ENCODE peak calls at places on chromosomes 6 and 20, in four cellular contexts. Z is HepG2, R is GM12878, H is H1. U is an unnamed sample.

GRCh38 chr6:159007510-159007909 is 7.5 kb upstream of the RSPH3 start:
- DNase-seq in Z (no peak), R (no peak), H (no peak), U (no peak)

GRCh38 chr6:31954511-31954910 is 4.3 kb downstream of the NELFE start:
- DNase-seq in Z (no peak), R (no peak), H (no peak), U (no peak)

GRCh38 chr20:560680-561079 is 17.1 kb upstream of the CSNK2A1 start:
- DNase-seq in Z (no peak), R (no peak), H (no peak), U (no peak)

GRCh38 chr6:89974776-89975175 is 80.5 kb downstream of the GJA10 start:
- DNase-seq in Z (no peak), R (no peak), H (no peak), U (no peak)

GRCh38 chr20:57189713-57190112 is 76.7 kb downstream of the BMP7 start:
- DNase-seq in Z (no peak), R (no peak), H (no peak), U (no peak)

GRCh38 chr6:116055513-116055912 is 5.2 kb downstream of the FRK start:
- DNase-seq in Z (no peak), R (no peak), H (no peak), U (no peak)

GRCh38 chr6:27545271-27546046 is 72.6 kb upstream of the ZNF184 start:
- DNase-seq in Z (peak), R (peak), H (peak), U (peak)

GRCh38 chr6:89597988-89598387 is 40.6 kb downstream of the LYRM2 start:
- DNase-seq in Z (peak), R (no peak), H (no peak), U (no peak)

GRCh38 chr6:8321671-8322404 is 113.5 kb downstream of the SLC35B3 start:
- DNase-seq in Z (no peak), R (no peak), H (no peak), U (no peak)

GRCh38 chr6:89567635-89568390 is 70.7 kb downstream of the LYRM2 start:
- DNase-seq in Z (peak), R (no peak), H (no peak), U (no peak)

GRCh38 chr6:170290306-170291128 is at the start of gene DLL1:
- DNase-seq in Z (no peak), R (no peak), H (no peak), U (no peak)

GRCh38 chr6:125868252-125868651 is 77.5 kb downstream of the NCOA7 start:
- DNase-seq in Z (no peak), R (no peak), H (no peak), U (no peak)
- TF ChIP-seq TAF1 in Z (no peak), R (no peak), H (no peak), U (no peak)

GRCh38 chr6:46652603-46653438 is at the start of the genes CYP39A1 and SLC25A27:
- DNase-seq in Z (peak), R (no peak), H (peak), U (peak)

GRCh38 chr6:46657642-46658041 is 4.9 kb downstream of the SLC25A27 start:
- DNase-seq in Z (no peak), R (no peak), H (no peak), U (no peak)

GRCh38 chr6:46652232-46652602 is 401 bp downstream of the CYP39A1 start:
- DNase-seq in Z (no peak), R (no peak), H (no peak), U (no peak)

GRCh38 chr6:46653439-46653942 is 716 bp downstream of the SLC25A27 start:
- DNase-seq in Z (no peak), R (no peak), H (no peak), U (no peak)

DNA sequence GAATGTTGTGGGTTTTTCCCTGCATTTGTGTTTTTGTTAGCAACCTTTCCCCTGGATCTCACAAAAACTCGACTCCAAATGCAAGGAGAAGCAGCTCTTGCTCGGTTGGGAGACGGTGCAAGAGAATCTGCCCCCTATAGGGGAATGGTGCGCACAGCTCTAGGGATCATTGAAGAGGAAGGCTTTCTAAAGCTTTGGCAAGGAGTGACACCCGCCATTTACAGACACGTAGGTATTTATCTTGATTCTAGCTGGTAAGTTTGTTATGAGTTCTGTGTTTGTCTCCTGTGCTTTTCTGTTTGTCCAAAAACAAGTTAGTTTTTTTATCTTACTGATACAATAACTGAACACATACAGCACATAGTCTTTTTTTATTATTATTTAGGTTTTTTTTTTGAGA is 3.0 kb downstream of the SLC25A27 start:
- DNase-seq in Z (peak), R (no peak), H (no peak), U (peak)
- TF ChIP-seq SP1 in Z (no peak), R (no peak), H (no peak), U (no peak)

DNA sequence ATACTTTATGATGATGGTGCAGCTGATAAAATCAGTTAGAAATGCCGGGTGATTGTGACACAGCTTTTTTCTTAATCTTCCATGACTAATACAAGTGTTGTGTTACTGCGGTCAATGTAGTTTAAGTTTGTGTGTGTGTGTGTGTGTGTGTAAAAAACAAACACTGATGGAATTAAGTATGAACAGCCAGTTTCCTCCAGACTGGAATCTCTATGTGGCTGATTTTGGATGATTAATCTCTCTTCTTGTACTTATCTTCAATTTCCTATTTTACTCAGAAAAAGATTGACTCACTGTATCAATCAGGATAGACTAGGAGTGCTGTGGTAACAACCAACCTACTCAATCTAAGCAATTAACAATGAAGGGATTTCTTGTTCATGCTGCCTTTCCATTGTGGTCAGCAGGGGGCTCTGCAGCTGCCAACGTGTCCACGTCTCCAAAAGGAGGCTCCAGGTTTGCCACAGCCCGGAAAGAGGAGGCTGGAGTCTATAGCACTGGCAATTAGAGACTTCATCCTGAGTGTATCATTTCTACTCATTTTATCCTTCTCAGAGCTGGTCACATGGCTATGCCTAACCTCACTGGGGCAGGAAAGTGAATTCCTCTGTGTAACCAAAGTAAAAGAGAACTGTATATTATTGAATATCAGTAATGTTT is 107.7 kb downstream of the CD109 start:
- DNase-seq in Z (peak), R (no peak), H (no peak), U (peak)
- TF ChIP-seq TAF1 in Z (no peak), R (no peak), H (no peak), U (no peak)

GRCh38 chr6:44255848-44256247 is 1.5 kb downstream of the SLC35B2 start:
- DNase-seq in Z (no peak), R (no peak), H (no peak), U (no peak)
- TF ChIP-seq SP1 in Z (no peak), R (no peak), H (no peak), U (no peak)

DNA sequence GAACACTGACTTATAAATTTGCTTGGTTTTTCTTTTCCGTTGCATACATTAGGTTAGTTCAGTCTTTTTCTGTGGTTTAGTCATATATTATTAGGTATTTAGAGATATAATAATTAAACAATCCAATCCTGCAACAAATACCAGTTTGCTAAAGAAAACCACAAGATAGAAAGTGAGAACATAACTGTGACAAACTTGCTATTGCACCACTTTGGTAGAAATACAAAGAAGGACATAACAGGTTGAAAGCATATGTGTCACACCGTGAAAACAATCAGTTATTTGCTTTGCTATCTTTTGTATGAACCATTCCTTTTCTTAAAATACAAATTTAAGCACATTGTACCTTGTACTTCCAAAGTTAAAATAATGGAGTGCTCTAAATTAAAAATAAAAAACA is 42.0 kb upstream of the KCNQ5 start:
- DNase-seq in Z (no peak), R (no peak), H (no peak), U (no peak)
- TF ChIP-seq TAF1 in Z (no peak), R (no peak), H (no peak), U (no peak)

GRCh38 chr6:35427851-35428321 is 24.3 kb upstream of the FANCE start:
- DNase-seq in Z (no peak), R (no peak), H (no peak), U (no peak)
- TF ChIP-seq SP1 in Z (no peak), R (no peak), H (no peak), U (no peak)

DNA sequence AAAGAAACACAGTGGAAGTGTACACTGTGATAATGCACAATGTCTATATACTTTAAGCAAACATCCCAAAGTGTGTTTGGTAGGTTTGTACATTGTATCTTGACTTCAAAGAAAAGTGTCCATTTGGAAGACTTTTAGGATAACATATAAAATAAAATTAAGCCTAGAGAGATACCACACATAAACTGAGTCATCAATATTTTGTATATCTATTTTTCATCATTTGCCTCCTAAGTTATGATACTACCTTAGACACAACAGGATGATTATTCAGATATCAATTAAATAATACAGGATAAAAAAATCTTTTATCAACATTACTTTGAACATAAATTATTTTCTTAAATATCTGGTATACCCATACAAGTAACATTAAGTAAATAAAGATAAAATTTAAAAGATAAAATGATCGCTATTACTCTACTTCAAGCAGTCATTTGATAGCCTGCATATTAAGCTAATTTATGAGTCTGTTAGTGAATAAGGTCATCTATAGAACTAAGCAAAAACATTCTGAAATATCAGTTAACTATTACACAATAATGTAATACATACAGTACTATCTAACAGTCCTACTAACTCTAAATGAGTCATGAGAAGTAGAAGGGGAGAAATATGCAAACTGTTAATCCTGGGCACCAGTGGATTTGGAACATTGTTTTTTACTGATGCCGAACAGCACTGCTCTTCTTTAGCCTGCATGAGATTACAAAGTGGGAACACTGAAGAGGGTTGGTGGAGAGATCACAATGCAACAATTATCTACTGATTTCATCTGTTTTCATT is 158.4 kb upstream of the SIM1 start:
- DNase-seq in Z (no peak), R (no peak), H (no peak), U (no peak)
- TF ChIP-seq TAF1 in Z (no peak), R (no peak), H (no peak), U (no peak)

GRCh38 chr20:64078934-64079272 is 415 bp downstream of the RGS19 start:
- DNase-seq in Z (no peak), R (no peak), H (no peak), U (no peak)

GRCh38 chr20:64080813-64081619 is 1.1 kb downstream of the OPRL1 start:
- DNase-seq in Z (no peak), R (no peak), H (no peak), U (no peak)

GRCh38 chr20:64081620-64081964 is 1.7 kb downstream of the OPRL1 start:
- DNase-seq in Z (no peak), R (no peak), H (no peak), U (no peak)

GRCh38 chr20:64079273-64080012 is at the start of gene RGS19:
- DNase-seq in Z (peak), R (no peak), H (no peak), U (peak)

DNA sequence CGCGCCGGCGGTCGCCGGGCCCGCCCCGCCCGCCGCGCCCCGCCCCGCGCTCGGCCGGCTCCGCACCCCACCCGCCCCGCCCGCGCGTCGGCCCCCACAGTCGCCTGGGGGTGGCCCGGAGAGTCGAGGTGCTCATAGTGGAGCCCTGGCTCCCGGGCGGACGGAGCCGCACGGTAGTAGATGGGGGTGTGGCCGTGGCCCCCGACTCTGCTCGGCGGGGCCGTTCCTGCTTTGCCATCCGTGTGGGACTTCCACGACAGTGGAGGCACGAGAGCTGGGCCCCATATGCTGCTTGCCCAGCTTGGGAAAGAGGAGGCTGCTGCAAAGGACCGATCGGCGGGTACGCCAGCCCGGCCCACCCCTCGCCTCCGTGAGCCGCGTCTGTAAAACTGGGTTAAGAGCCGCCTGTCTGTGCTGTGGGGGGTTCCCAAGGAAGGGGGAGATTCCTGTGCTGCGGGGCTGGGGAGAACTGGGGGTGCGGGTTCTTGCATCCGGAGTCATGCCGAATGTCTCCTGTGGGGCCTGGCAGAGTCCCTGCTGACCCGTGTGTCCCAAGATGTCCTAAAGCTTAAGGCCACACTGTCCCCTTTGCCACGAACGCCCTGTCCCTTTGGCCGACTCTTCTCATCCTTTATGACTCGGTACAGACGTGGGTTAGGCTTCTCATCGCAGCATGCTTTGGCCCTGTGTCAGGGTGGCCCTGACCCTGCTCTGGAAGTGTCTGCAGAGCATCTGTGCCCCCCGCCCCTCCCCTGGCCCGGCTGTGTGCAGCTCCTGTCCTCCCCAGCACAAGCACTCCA is at the start of gene OPRL1:
- DNase-seq in Z (no peak), R (no peak), H (no peak), U (no peak)
- TF ChIP-seq SP1 in Z (no peak), R (no peak), H (no peak), U (no peak)

DNA sequence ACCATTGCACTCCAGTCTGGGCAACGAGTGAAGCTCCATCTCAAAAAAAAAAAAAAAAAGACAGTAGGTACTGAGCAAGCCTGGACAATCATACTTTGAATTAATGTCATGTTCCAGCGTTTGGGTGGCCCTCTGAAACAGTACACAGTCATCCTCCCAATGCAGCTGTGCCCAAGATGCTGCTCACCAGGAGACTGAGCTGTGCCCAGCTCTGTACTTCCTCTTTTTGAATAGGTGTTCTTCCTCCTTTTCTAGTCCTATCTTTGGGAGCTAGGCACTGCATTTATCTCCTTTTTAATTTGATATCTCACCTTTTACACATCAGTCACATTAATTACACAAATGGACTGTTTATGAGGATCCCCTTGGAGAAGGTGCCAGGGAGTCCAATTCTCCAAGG is 101.5 kb downstream of the RPP40 start:
- DNase-seq in Z (no peak), R (no peak), H (no peak), U (no peak)
- TF ChIP-seq TAF1 in Z (no peak), R (no peak), H (no peak), U (no peak)

U was measured in K562.